ENCODE peak calls at places on chromosome 15, in eight cellular contexts. A, V, B, U, D, X, G and P are unnamed samples.

GRCh38 chr15:93319121-93319814 is 230.3 kb upstream of the RGMA start:
- DNase-seq in A (no peak), V (no peak), B (no peak), U (peak), D (no peak), X (no peak), G (no peak), P (no peak)

GRCh38 chr15:62391565-62392262 is 226.6 kb upstream of the C2CD4B start:
- DNase-seq in A (no peak), V (no peak), B (no peak), U (peak), D (peak), X (peak), G (peak), P (no peak)

GRCh38 chr15:43896543-43896942 is 69.7 kb downstream of the WDR76 start:
- DNase-seq in A (no peak), V (no peak), B (no peak), U (no peak), D (no peak), X (no peak), G (no peak), P (no peak)

GRCh38 chr15:88714782-88715372 is 76.1 kb downstream of the ISG20 start:
- DNase-seq in A (no peak), V (no peak), B (no peak), U (no peak), D (no peak), X (no peak), G (no peak), P (no peak)

GRCh38 chr15:50227076-50227475 is 38.5 kb downstream of the HDC start:
- DNase-seq in A (no peak), V (no peak), B (no peak), U (no peak), D (no peak), X (no peak), G (no peak), P (no peak)

GRCh38 chr15:72856549-72857040 is 73.0 kb upstream of the ADPGK start:
- DNase-seq in A (no peak), V (no peak), B (no peak), U (no peak), D (no peak), X (no peak), G (no peak), P (no peak)

GRCh38 chr15:92625297-92625980 is 30.1 kb downstream of the FAM174B start:
- DNase-seq in A (no peak), V (no peak), B (no peak), U (no peak), D (no peak), X (no peak), G (peak), P (no peak)

GRCh38 chr15:30922469-30923311 is 19.0 kb downstream of the FAN1 start:
- DNase-seq in A (no peak), V (no peak), B (no peak), U (peak), D (peak), X (no peak), G (no peak), P (peak)

GRCh38 chr15:41558400-41559238 is at the start of gene TYRO3:
- DNase-seq in A (no peak), V (peak), B (no peak), U (peak), D (peak), X (peak), G (peak), P (no peak)

GRCh38 chr15:83380682-83381081 is 66.5 kb upstream of the SH3GL3 start:
- DNase-seq in A (no peak), V (no peak), B (no peak), U (peak), D (peak), X (peak), G (peak), P (no peak)

GRCh38 chr15:92365816-92366215 is 27.9 kb upstream of the ST8SIA2 start:
- DNase-seq in A (no peak), V (no peak), B (no peak), U (no peak), D (no peak), X (no peak), G (no peak), P (no peak)

GRCh38 chr15:63474810-63475316 is 29.5 kb upstream of the USP3 start:
- DNase-seq in A (no peak), V (peak), B (no peak), U (no peak), D (no peak), X (no peak), G (peak), P (no peak)

GRCh38 chr15:51198701-51199253 is 104.1 kb upstream of the TNFAIP8L3 start:
- DNase-seq in A (no peak), V (no peak), B (no peak), U (no peak), D (no peak), X (no peak), G (no peak), P (no peak)

GRCh38 chr15:82646250-82647044 is 716 bp downstream of the CPEB1 start:
- DNase-seq in A (no peak), V (peak), B (no peak), U (peak), D (no peak), X (no peak), G (peak), P (no peak)